ENCODE peak calls at places on chromosome 22, in four cellular contexts. J is WTC11, A is K562, E is HepG2. L is an unnamed sample.

GRCh38 chr22:40156001-40156516 is 21.7 kb upstream of the TNRC6B start:
- DNase-seq in J (peak), A (peak), E (peak), L (no peak)

GRCh38 chr22:40196628-40197027 is 18.9 kb downstream of the TNRC6B start:
- DNase-seq in J (no peak), A (no peak), E (no peak), L (peak)

GRCh38 chr22:47797546-47797945 is 1035.1 kb downstream of the TBC1D22A start:
- DNase-seq in J (no peak), A (no peak), E (no peak), L (no peak)

GRCh38 chr22:31818481-31819392 is 64.9 kb downstream of the DEPDC5 start:
- DNase-seq in J (peak), A (no peak), E (no peak), L (no peak)

GRCh38 chr22:23233746-23234408 is 53.6 kb downstream of the BCR start:
- DNase-seq in J (no peak), A (peak), E (no peak), L (no peak)

GRCh38 chr22:24189249-24190158 is 8.2 kb downstream of the SUSD2 start:
- DNase-seq in J (peak), A (peak), E (peak), L (no peak)

GRCh38 chr22:29044657-29045176 is 16.9 kb downstream of the C22orf31 start:
- DNase-seq in J (no peak), A (no peak), E (peak), L (no peak)

GRCh38 chr22:35299217-35299716 is 427 bp upstream of the TOM1 start:
- DNase-seq in J (no peak), A (no peak), E (no peak), L (no peak)

GRCh38 chr22:47032091-47032943 is 269.9 kb downstream of the TBC1D22A start:
- DNase-seq in J (peak), A (no peak), E (no peak), L (no peak)

GRCh38 chr22:27801197-27801615 is 350 bp downstream of the MN1 start:
- DNase-seq in J (peak), A (no peak), E (no peak), L (no peak)

GRCh38 chr22:50674606-50675552 is 2.3 kb downstream of the SHANK3 start:
- DNase-seq in J (peak), A (peak), E (peak), L (no peak)

GRCh38 chr22:19996694-19997384 is 19.8 kb downstream of the ARVCF start:
- DNase-seq in J (no peak), A (no peak), E (no peak), L (no peak)

GRCh38 chr22:32576553-32577255 is 102.1 kb downstream of the FBXO7 start:
- DNase-seq in J (no peak), A (peak), E (no peak), L (no peak)

GRCh38 chr22:35023692-35024363 is 42.1 kb upstream of the ISX start:
- DNase-seq in J (peak), A (peak), E (no peak), L (no peak)

GRCh38 chr22:46994265-46994664 is 231.8 kb downstream of the TBC1D22A start:
- DNase-seq in J (no peak), A (no peak), E (no peak), L (no peak)

GRCh38 chr22:49634006-49634772 is 193.5 kb downstream of the BRD1 start:
- DNase-seq in J (no peak), A (no peak), E (no peak), L (no peak)

GRCh38 chr22:39731881-39732555 is 161.5 kb downstream of the CACNA1I start:
- DNase-seq in J (no peak), A (no peak), E (no peak), L (no peak)

GRCh38 chr22:49966041-49966715 is 5.6 kb downstream of the PIM3 start:
- DNase-seq in J (no peak), A (no peak), E (no peak), L (no peak)

GRCh38 chr22:33883561-33883960 is 36.7 kb downstream of the LARGE1 start:
- DNase-seq in J (no peak), A (no peak), E (no peak), L (peak)

GRCh38 chr22:31881198-31881597 is 63.1 kb upstream of the YWHAH start:
- DNase-seq in J (no peak), A (peak), E (no peak), L (no peak)

GRCh38 chr22:50252081-50253045 is 1.3 kb upstream of the HDAC10 start:
- DNase-seq in J (peak), A (no peak), E (peak), L (no peak)

GRCh38 chr22:19974233-19974861 is 32.7 kb upstream of the TXNRD2 start:
- DNase-seq in J (peak), A (peak), E (peak), L (no peak)

GRCh38 chr22:33921576-33922181 is 1.4 kb upstream of the LARGE1 start:
- DNase-seq in J (peak), A (no peak), E (peak), L (no peak)

GRCh38 chr22:19959043-19959586 is 17.5 kb upstream of the TXNRD2 start:
- DNase-seq in J (peak), A (peak), E (peak), L (no peak)

GRCh38 chr22:27804016-27804415 is 2.5 kb upstream of the MN1 start:
- DNase-seq in J (no peak), A (no peak), E (no peak), L (no peak)

GRCh38 chr22:29306175-29306829 is at the start of gene GAS2L1:
- DNase-seq in J (peak), A (peak), E (peak), L (no peak)

GRCh38 chr22:23060612-23061400 is 9.5 kb upstream of the GNAZ start:
- DNase-seq in J (peak), A (peak), E (no peak), L (no peak)

GRCh38 chr22:49216579-49216978 is 611.1 kb downstream of the BRD1 start:
- DNase-seq in J (peak), A (no peak), E (no peak), L (no peak)

GRCh38 chr22:33105501-33105911 is 47.3 kb upstream of the SYN3 start:
- DNase-seq in J (no peak), A (no peak), E (no peak), L (no peak)

GRCh38 chr22:50671641-50672040 is 982 bp upstream of the SHANK3 start:
- DNase-seq in J (no peak), A (peak), E (no peak), L (no peak)

GRCh38 chr22:28329582-28330073 is 350.0 kb downstream of the TTC28 start:
- DNase-seq in J (no peak), A (no peak), E (no peak), L (no peak)

GRCh38 chr22:17171313-17172171 is 12.5 kb upstream of the HDHD5 start:
- DNase-seq in J (peak), A (peak), E (peak), L (no peak)

DNA sequence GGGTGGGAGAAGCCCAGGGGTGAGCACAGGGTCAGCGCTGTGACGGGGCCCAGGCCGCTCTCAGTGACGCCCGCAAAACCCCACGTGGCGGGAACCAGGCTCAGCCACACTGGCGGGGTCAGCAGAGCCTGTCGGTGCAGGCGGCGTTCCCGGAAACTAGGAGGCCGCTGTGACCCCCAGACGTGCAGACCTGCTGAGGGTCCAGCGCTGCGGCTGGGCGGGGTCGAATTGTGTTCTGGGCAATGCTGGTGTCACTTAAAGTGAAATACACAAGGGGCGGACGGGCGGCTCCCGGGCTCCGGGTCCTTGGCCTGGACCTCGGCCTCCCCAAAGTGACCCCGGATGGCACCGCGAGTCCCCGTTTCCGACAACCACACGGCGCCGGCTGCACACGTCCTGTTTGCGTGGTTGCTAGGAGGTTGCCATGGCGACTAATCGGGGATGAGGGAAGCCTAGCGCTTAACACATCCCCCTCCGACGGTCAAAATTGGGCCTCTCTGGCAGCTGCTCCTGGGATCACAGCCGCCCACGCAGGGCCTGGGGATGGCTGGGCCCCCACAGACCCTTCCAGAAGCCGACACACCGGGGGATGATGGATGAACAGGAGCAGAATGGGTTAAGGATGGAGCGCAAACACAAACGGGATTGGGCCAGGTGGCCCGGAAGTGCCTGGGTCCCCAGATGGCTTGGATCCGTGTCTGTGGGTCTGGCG is 81.7 kb upstream of the PRR5 start:
- DNase-seq in J (peak), A (peak), E (peak), L (no peak)
- TF ChIP-seq NR2C2 in J (no peak), A (no peak), E (no peak), L (no peak)

GRCh38 chr22:38180841-38181452 is 683 bp downstream of the PLA2G6 start:
- DNase-seq in J (no peak), A (peak), E (no peak), L (no peak)
- TF ChIP-seq NR2C2 in J (no peak), A (no peak), E (no peak), L (no peak)

GRCh38 chr22:41757507-41757906 is 43.0 kb upstream of the CCDC134 start:
- DNase-seq in J (no peak), A (no peak), E (no peak), L (no peak)

GRCh38 chr22:41768420-41768819 is 32.1 kb upstream of the CCDC134 start:
- DNase-seq in J (no peak), A (no peak), E (no peak), L (no peak)

GRCh38 chr22:41766476-41766875 is 34.0 kb upstream of the CCDC134 start:
- DNase-seq in J (no peak), A (no peak), E (no peak), L (no peak)

GRCh38 chr22:41758231-41758630 is 42.2 kb upstream of the CCDC134 start:
- DNase-seq in J (no peak), A (no peak), E (no peak), L (no peak)

DNA sequence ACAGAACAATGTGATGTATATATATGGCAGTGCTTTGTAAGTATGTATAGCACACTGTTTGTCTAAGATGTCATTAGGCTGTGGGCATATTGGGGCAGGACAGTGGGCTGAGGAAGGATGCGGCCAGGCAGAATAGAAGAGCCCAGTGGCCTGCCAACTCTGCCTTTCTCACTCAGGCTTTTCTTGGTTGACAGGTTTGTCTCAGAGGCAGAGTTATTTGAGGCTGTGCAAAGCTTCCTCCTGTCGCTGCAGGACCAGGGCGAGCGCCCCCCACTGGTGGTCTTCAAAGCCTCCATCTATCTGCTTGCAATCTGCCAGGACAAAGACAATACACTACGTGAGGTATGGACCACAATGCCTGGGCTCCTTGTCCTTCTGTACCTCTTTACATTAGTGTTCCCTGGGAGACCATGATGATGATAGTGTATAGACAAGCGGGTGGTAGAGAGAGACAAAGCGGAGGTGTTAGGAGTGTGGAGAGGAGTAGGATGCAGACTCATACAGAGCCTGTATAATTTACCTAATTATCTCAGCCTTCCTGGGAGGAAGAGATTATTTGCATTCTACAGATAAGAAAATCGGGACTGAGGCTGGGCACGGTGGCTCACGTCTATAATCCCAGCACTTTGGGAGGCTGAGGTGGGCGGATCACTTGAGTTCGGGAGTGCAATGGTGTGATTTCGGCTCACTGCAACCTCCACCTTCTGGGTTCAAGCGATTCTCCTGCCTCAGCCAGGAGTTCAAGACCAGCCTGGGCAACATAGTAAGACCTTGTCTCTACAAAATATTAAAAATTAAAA is 37.3 kb upstream of the CCDC134 start:
- DNase-seq in J (peak), A (peak), E (peak), L (no peak)
- TF ChIP-seq NR2C2 in J (no peak), A (no peak), E (no peak), L (no peak)

DNA sequence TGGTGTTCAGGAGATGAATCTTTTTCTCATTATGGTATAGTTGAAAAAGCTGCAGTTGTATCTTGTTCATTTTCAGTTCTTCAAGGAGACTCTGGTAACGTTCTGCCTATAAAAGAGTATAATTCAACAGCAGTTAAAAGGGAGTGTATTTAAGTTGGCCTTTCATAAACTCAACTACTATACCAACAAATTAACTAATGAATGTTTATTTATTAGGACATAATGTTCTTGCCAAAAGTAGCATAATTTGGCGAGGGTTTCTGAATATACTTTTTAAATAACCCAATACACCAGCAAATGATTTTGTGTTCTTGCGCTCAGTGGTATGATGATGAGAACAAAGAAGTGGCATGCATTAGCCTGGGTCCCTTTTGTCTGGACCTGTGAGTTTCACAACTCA is 10.9 kb downstream of the SMC1B start:
- DNase-seq in J (no peak), A (no peak), E (no peak), L (no peak)
- TF ChIP-seq NR2C2 in J (no peak), A (no peak), E (no peak), L (no peak)